ENCODE peak calls at places on chromosomes 5 and 9, in four cellular contexts. One of them, this sample, is unnamed.

GRCh38 chr9:14119694-14120514 is 194.0 kb downstream of the NFIB start:
- DNase-seq in HFFc6: peak
- DNase-seq in CD8-positive, alpha-beta memory T cell: no peak
- DNase-seq in PC-3: peak
- DNase-seq in this sample: no peak

GRCh38 chr5:72268753-72269410 is 51.2 kb downstream of the MRPS27 start:
- DNase-seq in HFFc6: peak
- DNase-seq in CD8-positive, alpha-beta memory T cell: peak
- DNase-seq in PC-3: peak
- DNase-seq in this sample: peak

GRCh38 chr9:131833906-131834305 is 94.0 kb upstream of the RAPGEF1 start:
- DNase-seq in HFFc6: no peak
- DNase-seq in CD8-positive, alpha-beta memory T cell: no peak
- DNase-seq in PC-3: peak
- DNase-seq in this sample: no peak

GRCh38 chr5:181235323-181235688 is 8.4 kb downstream of the RACK1 start:
- DNase-seq in HFFc6: no peak
- DNase-seq in CD8-positive, alpha-beta memory T cell: no peak
- DNase-seq in PC-3: no peak
- DNase-seq in this sample: no peak

GRCh38 chr5:129400395-129400983 is 59.6 kb upstream of the ADAMTS19 start:
- DNase-seq in HFFc6: no peak
- DNase-seq in CD8-positive, alpha-beta memory T cell: no peak
- DNase-seq in PC-3: peak
- DNase-seq in this sample: no peak

GRCh38 chr5:115842089-115842881 is 550 bp downstream of the AP3S1 start:
- DNase-seq in HFFc6: peak
- DNase-seq in CD8-positive, alpha-beta memory T cell: no peak
- DNase-seq in PC-3: peak
- DNase-seq in this sample: peak

GRCh38 chr5:180377556-180378197 is 24.5 kb upstream of the GFPT2 start:
- DNase-seq in HFFc6: no peak
- DNase-seq in CD8-positive, alpha-beta memory T cell: no peak
- DNase-seq in PC-3: no peak
- DNase-seq in this sample: no peak

GRCh38 chr5:111679611-111680010 is 77.4 kb downstream of the NREP start:
- DNase-seq in HFFc6: no peak
- DNase-seq in CD8-positive, alpha-beta memory T cell: no peak
- DNase-seq in PC-3: no peak
- DNase-seq in this sample: no peak

GRCh38 chr5:77077821-77078176 is 9.3 kb downstream of the ZBED3 start:
- DNase-seq in HFFc6: no peak
- DNase-seq in CD8-positive, alpha-beta memory T cell: no peak
- DNase-seq in PC-3: no peak
- DNase-seq in this sample: no peak

GRCh38 chr5:173785421-173785820 is 102.7 kb upstream of the CPEB4 start:
- DNase-seq in HFFc6: no peak
- DNase-seq in CD8-positive, alpha-beta memory T cell: no peak
- DNase-seq in PC-3: no peak
- DNase-seq in this sample: no peak

This sample was measured in NT2/D1.